ENCODE peak calls at places on chromosomes 4 and X, in four cellular contexts. One of them, this sample, is unnamed.

GRCh38 chrX:65607070-65607742 is 60.2 kb upstream of the MSN start:
- DNase-seq in fibroblast of lung: peak; percentile 27
- DNase-seq in body of pancreas: no peak
- DNase-seq in dorsolateral prefrontal cortex: no peak
- DNase-seq in this sample: no peak

GRCh38 chr4:147518846-147519767 is 38.2 kb downstream of the EDNRA start:
- DNase-seq in dorsolateral prefrontal cortex: peak; percentile 14
- DNase-seq in fibroblast of lung: peak; percentile 78
- DNase-seq in body of pancreas: peak; percentile 71
- DNase-seq in this sample: peak; percentile 55

GRCh38 chr4:184420402-184420801 is 53.9 kb downstream of the IRF2 start:
- DNase-seq in dorsolateral prefrontal cortex: no peak
- DNase-seq in fibroblast of lung: no peak
- DNase-seq in body of pancreas: no peak
- DNase-seq in this sample: no peak

GRCh38 chr4:106898621-106899230 is 137.4 kb downstream of the DKK2 start:
- DNase-seq in body of pancreas: no peak
- DNase-seq in dorsolateral prefrontal cortex: peak; percentile 4
- DNase-seq in fibroblast of lung: peak; percentile 39
- DNase-seq in this sample: peak; percentile 44

GRCh38 chr4:147944264-147944663 is 212.4 kb downstream of the ARHGAP10 start:
- DNase-seq in dorsolateral prefrontal cortex: no peak
- DNase-seq in fibroblast of lung: no peak
- DNase-seq in body of pancreas: no peak
- DNase-seq in this sample: no peak

GRCh38 chr4:78250500-78250899 is 193.4 kb downstream of the FRAS1 start:
- DNase-seq in dorsolateral prefrontal cortex: no peak
- DNase-seq in body of pancreas: no peak
- DNase-seq in fibroblast of lung: no peak
- DNase-seq in this sample: no peak

GRCh38 chrX:25427873-25428555 is 412.2 kb upstream of the ARX start:
- DNase-seq in fibroblast of lung: no peak
- DNase-seq in dorsolateral prefrontal cortex: no peak
- DNase-seq in body of pancreas: no peak
- DNase-seq in this sample: no peak

GRCh38 chrX:65697915-65698796 is 30.7 kb downstream of the MSN start:
- DNase-seq in body of pancreas: peak; percentile 57
- DNase-seq in dorsolateral prefrontal cortex: no peak
- DNase-seq in fibroblast of lung: peak; percentile 50
- DNase-seq in this sample: no peak

GRCh38 chrX:56216332-56216731 is 15.8 kb upstream of the KLF8 start:
- DNase-seq in body of pancreas: no peak
- DNase-seq in dorsolateral prefrontal cortex: no peak
- DNase-seq in fibroblast of lung: no peak
- DNase-seq in this sample: no peak

GRCh38 chr4:19927381-19927780 is 324.3 kb upstream of the SLIT2 start:
- DNase-seq in fibroblast of lung: peak; percentile 64
- DNase-seq in body of pancreas: no peak
- DNase-seq in dorsolateral prefrontal cortex: no peak
- DNase-seq in this sample: no peak

GRCh38 chr4:1477045-1477905 is 71.0 kb upstream of the NKX1-1 start:
- DNase-seq in dorsolateral prefrontal cortex: no peak
- DNase-seq in body of pancreas: no peak
- DNase-seq in fibroblast of lung: no peak
- DNase-seq in this sample: no peak

GRCh38 chr4:95998311-95998710 is 158.4 kb downstream of the PDHA2 start:
- DNase-seq in body of pancreas: no peak
- DNase-seq in dorsolateral prefrontal cortex: no peak
- DNase-seq in fibroblast of lung: no peak
- DNase-seq in this sample: peak; percentile 52

GRCh38 chr4:40722576-40723161 is 27.1 kb upstream of the NSUN7 start:
- DNase-seq in body of pancreas: peak; percentile 53
- DNase-seq in dorsolateral prefrontal cortex: no peak
- DNase-seq in fibroblast of lung: no peak
- DNase-seq in this sample: no peak

GRCh38 chrX:149274516-149275105 is 230.5 kb downstream of the IDS start:
- DNase-seq in body of pancreas: no peak
- DNase-seq in dorsolateral prefrontal cortex: no peak
- DNase-seq in fibroblast of lung: peak; percentile 12
- DNase-seq in this sample: peak; percentile 1

GRCh38 chr4:189090174-189090814 is 850.4 kb upstream of the FRG1 start:
- DNase-seq in body of pancreas: no peak
- DNase-seq in fibroblast of lung: no peak
- DNase-seq in dorsolateral prefrontal cortex: no peak
- DNase-seq in this sample: peak; percentile 27

GRCh38 chrX:150146271-150146888 is 208.1 kb upstream of the EOLA2 start:
- DNase-seq in fibroblast of lung: no peak
- DNase-seq in body of pancreas: no peak
- DNase-seq in dorsolateral prefrontal cortex: no peak
- DNase-seq in this sample: no peak

GRCh38 chrX:73916931-73917657 is 354.1 kb downstream of the CHIC1 start:
- DNase-seq in body of pancreas: no peak
- DNase-seq in fibroblast of lung: peak; percentile 97
- DNase-seq in dorsolateral prefrontal cortex: no peak
- DNase-seq in this sample: peak; percentile 66

GRCh38 chrX:132119821-132120220 is 8.0 kb downstream of the FRMD7 start:
- DNase-seq in body of pancreas: no peak
- DNase-seq in dorsolateral prefrontal cortex: no peak
- DNase-seq in fibroblast of lung: no peak
- DNase-seq in this sample: no peak

GRCh38 chr4:39103291-39103690 is 41.3 kb downstream of the KLHL5 start:
- DNase-seq in dorsolateral prefrontal cortex: no peak
- DNase-seq in fibroblast of lung: no peak
- DNase-seq in body of pancreas: no peak
- DNase-seq in this sample: no peak

GRCh38 chr4:111400736-111401135 is 744.5 kb upstream of the FAM241A start:
- DNase-seq in dorsolateral prefrontal cortex: peak; percentile 5
- DNase-seq in body of pancreas: no peak
- DNase-seq in fibroblast of lung: peak; percentile 75
- DNase-seq in this sample: no peak

GRCh38 chrX:147228153-147228552 is 413.6 kb upstream of the CXorf51A start:
- DNase-seq in fibroblast of lung: no peak
- DNase-seq in body of pancreas: no peak
- DNase-seq in dorsolateral prefrontal cortex: no peak
- DNase-seq in this sample: no peak

GRCh38 chrX:140091276-140091886 is 126.1 kb upstream of the CXorf66 start:
- DNase-seq in fibroblast of lung: peak; percentile 12
- DNase-seq in dorsolateral prefrontal cortex: peak; percentile 8
- DNase-seq in body of pancreas: peak; percentile 2
- DNase-seq in this sample: peak; percentile 0

GRCh38 chr4:3371038-3371437 is 70.7 kb upstream of the HGFAC start:
- DNase-seq in fibroblast of lung: peak; percentile 34
- DNase-seq in body of pancreas: no peak
- DNase-seq in dorsolateral prefrontal cortex: no peak
- DNase-seq in this sample: no peak

GRCh38 chrX:142095816-142096215 is 109.3 kb downstream of the MAGEC2 start:
- DNase-seq in body of pancreas: no peak
- DNase-seq in fibroblast of lung: peak; percentile 4
- DNase-seq in dorsolateral prefrontal cortex: no peak
- DNase-seq in this sample: no peak

GRCh38 chr4:138488527-138488926 is 246.4 kb upstream of the SLC7A11 start:
- DNase-seq in fibroblast of lung: peak; percentile 27
- DNase-seq in body of pancreas: no peak
- DNase-seq in dorsolateral prefrontal cortex: no peak
- DNase-seq in this sample: no peak

GRCh38 chrX:25600776-25601175 is 537.4 kb upstream of the MAGEB18 start:
- DNase-seq in fibroblast of lung: peak; percentile 53
- DNase-seq in body of pancreas: no peak
- DNase-seq in dorsolateral prefrontal cortex: no peak
- DNase-seq in this sample: no peak

GRCh38 chr4:158253350-158253980 is 43.2 kb downstream of the TMEM144 start:
- DNase-seq in body of pancreas: peak; percentile 71
- DNase-seq in fibroblast of lung: peak; percentile 40
- DNase-seq in dorsolateral prefrontal cortex: peak; percentile 46
- DNase-seq in this sample: peak; percentile 56

GRCh38 chrX:78944351-78944750 is 840 bp upstream of the P2RY10 start:
- DNase-seq in body of pancreas: no peak
- DNase-seq in fibroblast of lung: no peak
- DNase-seq in dorsolateral prefrontal cortex: no peak
- DNase-seq in this sample: no peak

GRCh38 chrX:152903589-152903988 is 5.7 kb downstream of the ZNF185 start:
- DNase-seq in fibroblast of lung: no peak
- DNase-seq in body of pancreas: no peak
- DNase-seq in dorsolateral prefrontal cortex: no peak
- DNase-seq in this sample: no peak

GRCh38 chr4:39521253-39521908 is 5.9 kb downstream of the UGDH start:
- DNase-seq in dorsolateral prefrontal cortex: no peak
- DNase-seq in fibroblast of lung: peak; percentile 73
- DNase-seq in body of pancreas: no peak
- DNase-seq in this sample: no peak

GRCh38 chr4:144579411-144580020 is 66.4 kb upstream of the HHIP start:
- DNase-seq in fibroblast of lung: peak; percentile 68
- DNase-seq in body of pancreas: no peak
- DNase-seq in dorsolateral prefrontal cortex: no peak
- DNase-seq in this sample: peak; percentile 48

GRCh38 chr4:40316782-40317635 is 18.1 kb upstream of the CHRNA9 start:
- DNase-seq in dorsolateral prefrontal cortex: peak; percentile 39
- DNase-seq in fibroblast of lung: peak; percentile 93
- DNase-seq in body of pancreas: peak; percentile 79
- DNase-seq in this sample: peak; percentile 73

GRCh38 chr4:152700151-152700550 is 20.4 kb upstream of the TMEM154 start:
- DNase-seq in body of pancreas: no peak
- DNase-seq in fibroblast of lung: no peak
- DNase-seq in dorsolateral prefrontal cortex: no peak
- DNase-seq in this sample: no peak

GRCh38 chrX:102833136-102833535 is 103.9 kb upstream of the RAB40AL start:
- DNase-seq in body of pancreas: no peak
- DNase-seq in dorsolateral prefrontal cortex: no peak
- DNase-seq in fibroblast of lung: peak; percentile 66
- DNase-seq in this sample: no peak

GRCh38 chr4:80419946-80420345 is 84.4 kb downstream of the CFAP299 start:
- DNase-seq in fibroblast of lung: no peak
- DNase-seq in body of pancreas: no peak
- DNase-seq in dorsolateral prefrontal cortex: no peak
- DNase-seq in this sample: no peak

GRCh38 chr4:186216465-186217024 is 10.8 kb upstream of the KLKB1 start:
- DNase-seq in body of pancreas: no peak
- DNase-seq in dorsolateral prefrontal cortex: no peak
- DNase-seq in fibroblast of lung: no peak
- DNase-seq in this sample: no peak

DNA sequence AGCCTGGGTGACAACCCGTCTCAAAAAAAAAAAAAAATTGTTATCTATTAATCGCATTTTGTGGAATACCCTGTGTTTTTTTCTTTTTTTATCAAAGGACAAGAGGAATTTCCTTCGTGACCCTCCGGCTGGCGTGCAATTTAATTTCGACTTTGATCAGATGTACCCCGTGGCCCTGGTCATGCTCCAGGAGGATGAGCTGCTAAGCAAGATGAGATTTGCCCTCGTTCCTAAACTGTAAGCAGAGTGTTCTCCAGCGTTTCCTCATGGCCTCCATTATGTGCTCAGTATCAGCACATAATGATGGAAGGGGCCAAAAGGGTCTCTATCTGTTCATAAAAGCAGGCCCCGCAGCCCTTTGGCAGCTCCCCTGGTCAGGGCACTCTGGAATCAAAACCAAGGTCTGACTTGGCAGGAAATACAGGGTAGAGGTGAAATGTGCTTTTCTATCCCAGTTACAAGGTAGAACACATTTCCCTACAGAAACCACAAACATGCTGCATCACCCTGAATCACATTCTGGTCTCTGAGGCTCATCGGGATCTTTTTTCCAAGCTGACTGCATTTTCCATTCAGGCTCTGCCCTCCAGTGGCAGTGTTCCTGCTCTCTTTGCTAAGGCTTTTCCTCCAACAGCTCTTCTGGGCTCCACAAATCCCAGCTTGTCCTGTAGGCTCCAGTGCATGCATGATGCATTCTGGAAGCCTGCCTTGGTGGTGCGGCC is 24.4 kb downstream of the SYAP1 start:
- DNase-seq in body of pancreas: no peak
- DNase-seq in dorsolateral prefrontal cortex: no peak
- DNase-seq in fibroblast of lung: peak; percentile 90
- DNase-seq in this sample: peak; percentile 2
- TF ChIP-seq CTCF in body of pancreas: no peak
- TF ChIP-seq CTCF in dorsolateral prefrontal cortex: no peak
- TF ChIP-seq CTCF in fibroblast of lung: peak; percentile 26
- TF ChIP-seq CTCF in this sample: no peak

DNA sequence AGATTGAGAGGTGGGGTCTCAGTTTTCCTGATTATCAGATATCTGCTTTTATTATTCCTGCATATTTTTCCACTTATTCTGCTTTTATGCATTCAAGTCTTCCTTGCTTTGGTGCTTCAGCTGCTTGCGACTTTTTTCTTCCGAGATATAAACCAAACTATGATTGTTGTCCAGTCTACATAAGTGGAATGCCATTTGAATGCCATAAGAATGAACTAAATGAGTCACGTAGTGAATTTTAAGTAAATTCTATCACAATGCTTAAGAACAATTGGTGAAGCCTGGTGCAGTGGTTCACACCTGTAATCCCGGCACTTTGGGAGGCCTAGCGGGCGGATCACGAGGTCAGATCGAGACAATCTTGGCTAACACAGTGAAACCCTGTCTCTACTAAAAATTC is 189.1 kb downstream of the PCDH18 start:
- DNase-seq in fibroblast of lung: peak; percentile 71
- DNase-seq in body of pancreas: no peak
- DNase-seq in dorsolateral prefrontal cortex: no peak
- DNase-seq in this sample: no peak
- H3K27ac ChIP-seq in fibroblast of lung: no peak overlapping the region
- H3K27ac ChIP-seq in body of pancreas: no peak overlapping the region
- H3K27ac ChIP-seq in dorsolateral prefrontal cortex: no peak overlapping the region
- H3K27ac ChIP-seq in this sample: no peak overlapping the region

GRCh38 chr4:13399257-13399656 is 84.9 kb downstream of the RAB28 start:
- DNase-seq in fibroblast of lung: peak; percentile 49
- DNase-seq in dorsolateral prefrontal cortex: no peak
- DNase-seq in body of pancreas: no peak
- DNase-seq in this sample: no peak

GRCh38 chr4:13409324-13409723 is 74.8 kb downstream of the RAB28 start:
- DNase-seq in body of pancreas: no peak
- DNase-seq in dorsolateral prefrontal cortex: no peak
- DNase-seq in fibroblast of lung: no peak
- DNase-seq in this sample: no peak

GRCh38 chr4:13403326-13403725 is 80.8 kb downstream of the RAB28 start:
- DNase-seq in dorsolateral prefrontal cortex: no peak
- DNase-seq in fibroblast of lung: no peak
- DNase-seq in body of pancreas: no peak
- DNase-seq in this sample: no peak

DNA sequence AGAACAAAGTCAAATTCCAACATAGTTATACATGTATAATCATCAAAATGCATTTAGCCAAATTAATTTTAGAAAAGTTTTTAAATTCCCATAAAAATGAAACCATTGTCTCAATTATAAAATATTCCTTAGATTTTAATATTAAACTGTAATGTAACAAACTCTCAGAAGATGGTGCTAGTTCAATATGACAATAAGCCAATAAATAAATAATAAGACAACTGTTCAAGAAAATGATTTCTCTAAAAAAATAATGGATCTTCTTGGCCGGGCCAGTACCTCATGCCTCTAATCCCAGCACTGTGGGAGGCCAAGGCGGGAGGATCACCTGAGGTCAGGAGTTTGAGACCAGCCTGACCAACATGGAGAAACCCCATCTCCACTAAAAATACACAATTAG is 80.3 kb downstream of the RAB28 start:
- DNase-seq in fibroblast of lung: no peak
- DNase-seq in body of pancreas: no peak
- DNase-seq in dorsolateral prefrontal cortex: no peak
- DNase-seq in this sample: no peak
- TF ChIP-seq CTCF in fibroblast of lung: no peak
- TF ChIP-seq CTCF in body of pancreas: no peak
- TF ChIP-seq CTCF in dorsolateral prefrontal cortex: no peak
- TF ChIP-seq CTCF in this sample: no peak

GRCh38 chr4:6272863-6273660 is 3.4 kb downstream of the WFS1 start:
- DNase-seq in body of pancreas: no peak
- DNase-seq in dorsolateral prefrontal cortex: no peak
- DNase-seq in fibroblast of lung: peak; percentile 90
- DNase-seq in this sample: peak; percentile 45
- H3K27ac ChIP-seq in body of pancreas: no peak overlapping the region
- H3K27ac ChIP-seq in dorsolateral prefrontal cortex: peak overlapping the region; percentile 72
- H3K27ac ChIP-seq in fibroblast of lung: peak overlapping the region; percentile 66
- H3K27ac ChIP-seq in this sample: peak overlapping the region; percentile 58

This sample was measured in RWPE1.